ENCODE peak calls at places on chromosomes 11 and 22, in seven cellular contexts. N is kidney epithelial cell, Y is astrocyte of the spinal cord, B is fibroblast of the aortic adventitia, O is BE2C, F is HFF-Myc, W is AG09309. J is an unnamed sample.

GRCh38 chr11:104134760-104135159 is 29.2 kb downstream of the PDGFD start:
- DNase-seq in O (peak), W (no peak), B (peak), N (peak), F (no peak), Y (peak), J (no peak)

GRCh38 chr11:76553554-76554476 is 109.0 kb downstream of the EMSY start:
- DNase-seq in F (no peak), B (no peak), N (no peak), Y (no peak), W (no peak), O (no peak), J (no peak)

GRCh38 chr11:74035264-74035663 is 26.4 kb upstream of the UCP3 start:
- DNase-seq in W (no peak), N (no peak), O (no peak), F (no peak), Y (no peak), B (peak), J (no peak)

GRCh38 chr22:47195156-47195675 is 432.8 kb downstream of the TBC1D22A start:
- DNase-seq in O (no peak), N (no peak), F (no peak), B (no peak), W (no peak), Y (no peak), J (no peak)

GRCh38 chr22:20847318-20847822 is 11.2 kb downstream of the PI4KA start:
- DNase-seq in B (no peak), Y (no peak), F (no peak), W (no peak), N (no peak), O (no peak), J (no peak)

GRCh38 chr11:110587972-110588371 is 124.3 kb downstream of the ARHGAP20 start:
- DNase-seq in B (no peak), Y (no peak), O (no peak), F (no peak), N (no peak), W (no peak), J (no peak)

GRCh38 chr11:26905368-26905767 is 88.5 kb upstream of the FIBIN start:
- DNase-seq in F (peak), O (no peak), B (peak), N (no peak), Y (peak), W (no peak), J (peak)

GRCh38 chr11:111604392-111605009 is 2.3 kb downstream of the SIK2 start:
- DNase-seq in O (no peak), Y (peak), N (no peak), F (no peak), W (no peak), B (peak), J (no peak)

GRCh38 chr22:49853981-49854791 is 542 bp downstream of the ZBED4 start:
- DNase-seq in W (no peak), Y (peak), O (peak), N (no peak), B (peak), F (no peak), J (no peak)

GRCh38 chr11:39374963-39375698 is 2084.3 kb downstream of the LRRC4C start:
- DNase-seq in O (no peak), B (peak), W (no peak), N (no peak), F (no peak), Y (peak), J (no peak)

GRCh38 chr22:22855617-22856308 is 31.9 kb upstream of the IGLL5 start:
- DNase-seq in O (peak), N (no peak), F (no peak), W (no peak), B (no peak), Y (no peak), J (no peak)

GRCh38 chr11:129750343-129751292 is 65.0 kb upstream of the TMEM45B start:
- DNase-seq in O (peak), F (peak), Y (peak), B (peak), W (peak), N (no peak), J (peak)

GRCh38 chr11:121522043-121522941 is 69.5 kb upstream of the SORL1-AS1 start:
- DNase-seq in O (no peak), W (no peak), F (no peak), N (no peak), B (no peak), Y (no peak), J (no peak)

GRCh38 chr22:46213052-46213451 is 37.0 kb downstream of the CDPF1 start:
- DNase-seq in N (no peak), B (no peak), Y (no peak), F (no peak), W (no peak), O (no peak), J (no peak)

GRCh38 chr22:48803171-48803992 is 1024.3 kb downstream of the BRD1 start:
- DNase-seq in F (no peak), N (no peak), Y (no peak), B (no peak), W (no peak), O (no peak), J (no peak)

GRCh38 chr11:120547871-120548681 is 36.5 kb downstream of the GRIK4 start:
- DNase-seq in O (peak), N (peak), Y (peak), W (peak), B (peak), F (peak), J (peak)

GRCh38 chr11:113904379-113905101 is at the start of gene HTR3B:
- DNase-seq in O (peak), B (no peak), W (no peak), Y (no peak), N (no peak), F (no peak), J (no peak)

GRCh38 chr11:12755510-12755909 is 81.3 kb downstream of the TEAD1 start:
- DNase-seq in W (no peak), Y (no peak), F (no peak), N (no peak), O (no peak), B (no peak), J (no peak)

GRCh38 chr22:49930596-49931412 is 12.4 kb downstream of the CRELD2 start:
- DNase-seq in B (peak), O (peak), W (peak), Y (peak), N (peak), F (peak), J (no peak)

DNA sequence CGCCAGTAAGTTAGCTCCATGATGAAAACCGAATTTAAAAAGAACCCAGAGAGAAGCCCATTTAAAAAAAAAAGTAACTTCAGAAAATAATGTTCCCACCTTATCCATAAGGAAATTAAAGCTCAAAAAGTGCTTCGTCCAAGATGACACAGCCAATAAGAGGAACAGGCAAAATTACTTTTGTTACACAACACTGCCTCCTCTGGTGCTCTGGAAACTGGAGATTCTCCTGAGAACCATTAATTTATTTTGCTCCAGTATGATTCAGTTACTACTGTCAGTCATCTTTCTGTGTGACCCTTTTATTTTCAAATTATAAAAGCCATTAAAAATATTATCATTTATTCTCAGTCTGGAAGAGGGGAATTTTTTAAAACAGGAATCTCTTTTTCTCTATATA is 2.0 kb downstream of the IFT27 start:
- DNase-seq in F (no peak), O (peak), B (peak), W (peak), N (no peak), Y (peak), J (no peak)
- TF ChIP-seq CTCF in F (peak), O (peak), B (peak), W (peak), N (peak), Y (peak), J (peak)

DNA sequence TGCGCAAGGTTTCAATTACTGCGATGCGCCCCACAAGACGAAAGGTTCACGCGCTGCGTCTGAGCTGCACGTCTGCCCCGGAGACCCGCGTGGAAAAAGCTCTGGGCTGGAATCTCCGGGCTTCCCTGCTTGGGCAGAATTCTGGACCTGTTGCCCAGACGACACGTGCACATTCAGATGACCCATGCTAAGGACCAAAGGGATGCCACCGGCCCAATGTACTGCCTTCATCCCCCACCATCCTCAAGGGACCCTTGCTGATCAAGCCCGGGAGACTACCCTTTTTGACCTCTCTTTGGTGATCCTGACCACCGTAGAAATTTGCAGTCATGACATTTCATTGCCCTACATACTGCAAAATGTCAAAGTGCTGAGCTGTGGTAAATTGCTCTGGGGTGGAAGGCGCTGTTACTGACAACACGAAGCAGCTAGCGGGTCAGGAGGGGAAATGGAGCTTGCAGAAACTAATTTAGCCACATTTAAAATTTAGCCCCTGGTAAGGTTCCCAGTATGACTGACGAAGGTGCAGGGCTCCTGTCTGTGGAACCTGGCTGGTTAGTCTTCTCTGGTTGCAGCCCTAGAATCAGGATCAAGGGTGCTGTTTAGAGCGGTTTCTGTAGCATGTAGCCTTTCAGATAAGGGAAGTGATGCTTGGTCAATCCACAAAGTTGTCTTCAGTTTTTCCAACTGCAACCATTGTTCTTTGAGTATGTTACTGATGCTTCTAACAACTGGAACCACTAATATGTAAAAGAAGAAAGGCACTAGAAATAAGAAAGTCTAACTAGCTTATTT is 81.9 kb downstream of the PRR5L start:
- DNase-seq in F (no peak), W (no peak), Y (no peak), N (no peak), B (no peak), O (no peak), J (no peak)
- H3K4me3 ChIP-seq in F (peak), W (peak), Y (peak), N (peak), B (peak), O (peak), J (peak)

GRCh38 chr11:45322111-45322705 is 36.1 kb upstream of the SYT13 start:
- DNase-seq in F (no peak), Y (no peak), N (no peak), W (no peak), O (no peak), B (no peak), J (no peak)

GRCh38 chr11:45323598-45324249 is 37.6 kb upstream of the SYT13 start:
- DNase-seq in O (no peak), B (no peak), Y (no peak), W (no peak), N (no peak), F (no peak), J (no peak)

GRCh38 chr11:45321669-45322068 is 35.5 kb upstream of the SYT13 start:
- DNase-seq in W (no peak), O (no peak), F (no peak), Y (no peak), N (no peak), B (no peak), J (no peak)

GRCh38 chr11:45322891-45323597 is 36.9 kb upstream of the SYT13 start:
- DNase-seq in B (no peak), O (no peak), F (no peak), W (no peak), Y (no peak), N (no peak), J (no peak)

DNA sequence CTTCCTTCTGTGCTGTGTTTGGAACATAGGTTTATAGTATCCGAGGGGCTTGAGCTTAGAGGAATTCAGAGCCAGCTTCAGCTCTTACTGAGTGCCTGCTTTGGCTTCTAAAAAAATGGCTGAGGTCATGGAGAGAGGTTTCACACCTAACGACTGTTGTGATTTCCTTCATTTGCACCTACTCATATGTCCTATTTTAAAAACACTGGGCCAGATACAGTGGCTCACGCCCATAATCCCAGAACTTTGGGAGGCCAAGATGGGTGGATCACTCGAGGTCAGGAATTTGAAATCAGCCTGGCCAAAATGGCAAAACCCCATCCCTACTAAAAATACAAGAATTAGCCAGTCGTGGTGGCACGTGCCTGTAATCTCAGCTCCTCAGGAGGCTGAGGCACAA is 38.3 kb upstream of the SYT13 start:
- DNase-seq in W (no peak), O (no peak), B (no peak), N (no peak), Y (no peak), F (no peak), J (no peak)
- TF ChIP-seq CTCF in W (no peak), O (no peak), B (no peak), N (no peak), Y (no peak), F (no peak), J (no peak)

DNA sequence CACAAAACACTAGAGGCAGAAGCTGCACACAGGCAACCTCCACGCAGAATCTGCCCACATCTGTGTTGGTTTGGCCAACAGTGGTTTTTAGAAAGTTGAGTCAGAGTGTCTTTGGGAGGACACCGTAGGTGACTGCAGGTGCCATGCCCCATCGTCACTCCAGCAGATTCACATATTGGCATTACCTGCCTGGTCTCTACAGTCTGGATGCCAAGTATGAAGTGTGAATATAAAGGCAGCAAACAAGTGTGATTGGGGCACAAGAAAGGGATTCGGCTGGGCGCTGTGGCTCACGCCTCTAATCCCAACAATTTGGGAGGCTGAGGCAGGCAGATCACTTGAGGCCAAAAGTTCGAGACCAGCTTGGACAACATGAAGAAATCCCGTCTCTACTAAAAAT is 11.0 kb upstream of the FXYD2 start:
- DNase-seq in Y (no peak), W (no peak), F (no peak), O (no peak), N (no peak), B (no peak), J (no peak)
- H3K4me3 ChIP-seq in Y (no peak), W (no peak), F (no peak), O (no peak), N (no peak), B (no peak), J (no peak)

DNA sequence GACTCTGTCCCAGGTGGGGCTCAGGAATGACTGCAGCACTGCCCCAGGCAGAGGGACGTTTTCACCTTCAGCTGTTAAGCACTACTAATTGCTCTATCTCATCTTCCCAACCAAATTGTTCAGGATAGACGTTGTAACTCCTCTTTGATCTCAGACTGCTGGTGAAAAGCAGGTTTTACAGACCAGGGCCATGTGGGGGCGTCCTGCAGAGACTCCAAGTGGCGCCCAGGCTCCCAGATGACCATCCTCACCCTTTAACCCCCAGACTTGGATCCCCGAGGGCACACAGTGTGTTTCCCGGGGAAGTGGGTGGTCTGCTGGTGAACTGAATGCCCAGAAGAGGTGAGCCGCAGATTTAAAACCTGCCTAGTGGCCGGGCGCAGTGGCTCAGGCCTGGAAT is 23.9 kb downstream of the FADD start:
- DNase-seq in Y (no peak), N (no peak), O (no peak), F (no peak), B (no peak), W (no peak), J (no peak)
- TF ChIP-seq CTCF in Y (no peak), N (peak), O (peak), F (peak), B (no peak), W (peak), J (peak)

GRCh38 chr11:75449776-75450175 is 16.8 kb upstream of the KLHL35 start:
- DNase-seq in B (no peak), W (no peak), N (no peak), Y (no peak), F (no peak), O (no peak), J (no peak)
- H3K4me3 ChIP-seq in B (no peak), W (no peak), N (no peak), Y (no peak), F (no peak), O (no peak), J (no peak)

GRCh38 chr22:35390933-35391332 is 9.0 kb upstream of the MCM5 start:
- DNase-seq in F (no peak), B (no peak), N (no peak), W (no peak), O (no peak), Y (no peak), J (no peak)
- TF ChIP-seq CTCF in F (no peak), B (no peak), N (no peak), W (no peak), O (no peak), Y (no peak), J (no peak)

GRCh38 chr22:40509401-40510134 is 127.0 kb downstream of the MRTFA start:
- DNase-seq in B (peak), W (peak), N (peak), F (no peak), O (no peak), Y (peak), J (peak)

GRCh38 chr22:40504285-40505249 is 132.0 kb downstream of the MRTFA start:
- DNase-seq in W (no peak), Y (no peak), B (no peak), O (no peak), F (no peak), N (no peak), J (no peak)

GRCh38 chr22:40502919-40503318 is 132.5 kb downstream of the SGSM3 start:
- DNase-seq in F (no peak), Y (no peak), N (no peak), O (no peak), B (no peak), W (no peak), J (no peak)

GRCh38 chr22:40507491-40507890 is 129.0 kb downstream of the MRTFA start:
- DNase-seq in B (no peak), F (no peak), N (no peak), W (no peak), Y (no peak), O (no peak), J (no peak)

DNA sequence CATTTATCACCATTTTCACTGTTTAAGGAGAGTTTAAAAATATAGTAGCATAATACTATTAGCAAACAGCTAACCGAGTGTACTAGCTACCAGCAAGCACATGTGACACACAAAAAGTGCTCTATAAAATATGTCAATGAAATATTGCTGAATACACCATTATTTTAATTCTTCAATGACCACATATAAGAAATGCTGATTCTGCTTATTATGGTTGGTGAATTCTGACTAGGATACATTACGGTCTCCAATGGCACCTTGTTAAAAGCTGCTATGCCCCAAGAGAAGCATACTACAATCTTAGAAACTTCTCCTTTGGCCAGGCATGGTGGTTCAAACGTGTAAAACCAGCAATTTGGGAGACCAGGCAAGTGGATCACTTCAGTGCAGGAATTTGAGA is 129.8 kb downstream of the MRTFA start:
- DNase-seq in W (no peak), B (no peak), N (no peak), O (no peak), Y (no peak), F (no peak), J (no peak)
- H3K4me3 ChIP-seq in W (no peak), B (no peak), N (no peak), O (no peak), Y (no peak), F (no peak), J (no peak)